ENCODE peak calls at places on chromosomes 6 and 20, in four cellular contexts. F is PC-9; C is heart right ventricle; D is CD8-positive, alpha-beta memory T cell. Y is an unnamed sample. For H3K27me3 and H3K4me1, the result is how much of the 10 kb centered on the place peaks cover.

GRCh38 chr6:43142101-43142500 is 29.0 kb upstream of the SRF start:
- DNase-seq in C (no peak), F (no peak), D (peak), Y (no peak)

GRCh38 chr6:106255306-106255705 is 70.3 kb downstream of the ATG5 start:
- DNase-seq in D (no peak), F (no peak), C (no peak), Y (no peak)

GRCh38 chr20:16801919-16802651 is 53.9 kb downstream of the OTOR start:
- DNase-seq in F (peak), C (peak), D (peak), Y (peak)

GRCh38 chr6:141267420-141267819 is 865.3 kb upstream of the GJE1 start:
- DNase-seq in F (no peak), D (no peak), C (no peak), Y (no peak)

GRCh38 chr6:139973602-139974373 is 599.3 kb upstream of the CITED2 start:
- DNase-seq in F (no peak), D (no peak), C (no peak), Y (peak)

GRCh38 chr6:136326038-136326561 is 36.5 kb upstream of the BCLAF1 start:
- DNase-seq in C (no peak), F (no peak), D (no peak), Y (no peak)

GRCh38 chr20:56781108-56781739 is 152.1 kb downstream of the TFAP2C start:
- DNase-seq in C (no peak), D (no peak), F (peak), Y (no peak)

GRCh38 chr6:29624520-29624961 is 8.4 kb downstream of the GABBR1 start:
- DNase-seq in D (no peak), F (no peak), C (no peak), Y (no peak)

GRCh38 chr6:169070506-169071176 is 183.0 kb downstream of the THBS2 start:
- DNase-seq in F (peak), C (peak), D (no peak), Y (peak)

GRCh38 chr6:166360243-166361079 is 18.1 kb upstream of the SFT2D1 start:
- DNase-seq in C (no peak), F (no peak), D (no peak), Y (peak)

GRCh38 chr6:47741807-47742206 is 40.0 kb upstream of the OPN5 start:
- DNase-seq in C (no peak), F (peak), D (no peak), Y (no peak)

GRCh38 chr6:44415424-44415823 is 27.9 kb downstream of the CDC5L start:
- DNase-seq in D (no peak), C (no peak), F (no peak), Y (no peak)

GRCh38 chr20:41373384-41373783 is 6.8 kb upstream of the EMILIN3 start:
- DNase-seq in F (no peak), C (no peak), D (no peak), Y (no peak)

GRCh38 chr6:89978749-89979145 is 84.5 kb downstream of the GJA10 start:
- DNase-seq in D (no peak), C (no peak), F (no peak), Y (no peak)

GRCh38 chr20:53967527-53967926 is 102.9 kb downstream of the BCAS1 start:
- DNase-seq in C (no peak), D (no peak), F (no peak), Y (no peak)

GRCh38 chr6:41733707-41734665 is 1.4 kb downstream of the TFEB start:
- DNase-seq in C (peak), F (peak), D (peak), Y (peak)

GRCh38 chr6:55276745-55277627 is 50.3 kb upstream of the GFRAL start:
- DNase-seq in C (peak), D (no peak), F (peak), Y (peak)

GRCh38 chr20:54115172-54115854 is 44.9 kb upstream of the BCAS1 start:
- DNase-seq in D (no peak), F (no peak), C (no peak), Y (no peak)

GRCh38 chr20:37276494-37277252 is 12.8 kb upstream of the MANBAL start:
- DNase-seq in F (peak), C (peak), D (no peak), Y (peak)

GRCh38 chr6:158242071-158242606 is 70.1 kb upstream of the TULP4 start:
- DNase-seq in D (no peak), F (no peak), C (no peak), Y (no peak)

GRCh38 chr20:38222231-38222922 is 38.2 kb downstream of the KIAA1755 start:
- DNase-seq in C (peak), F (peak), D (peak), Y (peak)

GRCh38 chr6:135627092-135627715 is 129.7 kb upstream of the AHI1 start:
- DNase-seq in C (no peak), F (no peak), D (no peak), Y (no peak)

GRCh38 chr20:50577175-50578018 is 67.2 kb downstream of the PTPN1 start:
- DNase-seq in F (no peak), D (no peak), C (peak), Y (peak)

GRCh38 chr6:154932562-154933027 is 62.5 kb upstream of the TIAM2 start:
- DNase-seq in F (peak), C (no peak), D (no peak), Y (no peak)

GRCh38 chr6:146177785-146178184 is 148.9 kb downstream of the GRM1 start:
- DNase-seq in F (no peak), D (no peak), C (no peak), Y (no peak)

GRCh38 chr6:8182209-8182845 is 80.0 kb upstream of the EEF1E1 start:
- DNase-seq in C (no peak), D (no peak), F (no peak), Y (no peak)

GRCh38 chr6:163661271-163661671 is 246.8 kb downstream of the QKI start:
- DNase-seq in C (no peak), D (no peak), F (no peak), Y (no peak)

GRCh38 chr20:63139856-63140255 is 76.1 kb downstream of the YTHDF1 start:
- DNase-seq in F (no peak), C (peak), D (no peak), Y (no peak)

GRCh38 chr6:52135217-52135616 is 47.8 kb upstream of the PKHD1 start:
- DNase-seq in F (no peak), D (no peak), C (no peak), Y (no peak)

GRCh38 chr20:9179193-9179802 is 110.4 kb downstream of the PLCB4 start:
- DNase-seq in D (no peak), F (no peak), C (no peak), Y (no peak)

DNA sequence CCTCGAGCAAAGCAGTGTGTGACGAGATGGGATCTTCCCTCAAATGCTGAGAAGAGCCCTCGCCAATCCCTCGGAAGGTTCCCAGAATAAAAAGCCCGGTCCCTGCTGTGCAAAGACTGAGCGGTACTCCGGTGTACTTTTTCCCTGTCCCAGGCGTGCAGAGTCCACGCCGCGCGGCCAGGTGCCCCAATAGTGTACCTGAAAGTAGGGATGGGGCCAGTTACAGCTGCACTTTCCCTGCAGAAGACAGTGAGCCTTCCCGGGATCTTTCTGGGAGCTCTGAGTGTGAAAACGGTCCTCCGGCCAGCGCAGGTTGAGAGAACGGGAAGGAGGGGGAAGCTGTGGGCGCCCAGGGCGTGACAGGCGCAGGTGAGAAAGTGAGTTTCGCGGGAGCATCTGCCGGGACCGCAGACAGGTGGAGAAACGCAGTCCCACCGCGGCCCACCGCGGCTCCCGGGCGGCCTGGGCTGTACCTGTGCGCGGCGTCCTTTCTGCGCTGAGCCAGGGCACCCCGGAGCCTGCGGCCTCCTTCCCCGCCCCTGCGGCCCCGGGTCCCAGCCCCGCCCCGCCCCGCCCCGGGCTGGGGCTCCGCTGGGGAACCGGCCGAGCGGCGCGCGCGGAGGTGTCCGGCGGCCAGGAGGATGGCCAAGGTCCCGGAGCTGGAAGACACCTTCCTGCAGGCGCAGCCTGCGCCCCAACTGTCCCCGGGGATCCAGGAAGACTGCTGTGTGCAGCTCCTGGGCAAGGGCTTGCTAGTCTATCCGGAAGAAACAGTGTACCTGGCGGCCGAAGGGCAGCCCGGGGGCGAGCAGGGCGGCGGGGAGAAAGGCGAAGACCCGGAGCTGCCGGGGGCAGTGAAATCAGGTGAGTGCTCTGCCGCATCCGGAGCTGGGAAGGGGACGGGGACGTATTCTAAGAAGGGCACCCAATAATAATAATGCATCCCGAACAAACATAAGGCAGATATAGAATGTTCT is at the start of gene RFX6:
- DNase-seq in F (peak), C (no peak), D (no peak), Y (peak)
- H3K27me3 ChIP-seq in F (under half), C (under half), D (under half), Y (under half)

GRCh38 chr6:143969077-143969476 is 39.0 kb downstream of the PLAGL1 start:
- DNase-seq in C (no peak), F (no peak), D (no peak), Y (no peak)
- H3K4me1 ChIP-seq in C (under half), F (under half), D (under half), Y (under half)

DNA sequence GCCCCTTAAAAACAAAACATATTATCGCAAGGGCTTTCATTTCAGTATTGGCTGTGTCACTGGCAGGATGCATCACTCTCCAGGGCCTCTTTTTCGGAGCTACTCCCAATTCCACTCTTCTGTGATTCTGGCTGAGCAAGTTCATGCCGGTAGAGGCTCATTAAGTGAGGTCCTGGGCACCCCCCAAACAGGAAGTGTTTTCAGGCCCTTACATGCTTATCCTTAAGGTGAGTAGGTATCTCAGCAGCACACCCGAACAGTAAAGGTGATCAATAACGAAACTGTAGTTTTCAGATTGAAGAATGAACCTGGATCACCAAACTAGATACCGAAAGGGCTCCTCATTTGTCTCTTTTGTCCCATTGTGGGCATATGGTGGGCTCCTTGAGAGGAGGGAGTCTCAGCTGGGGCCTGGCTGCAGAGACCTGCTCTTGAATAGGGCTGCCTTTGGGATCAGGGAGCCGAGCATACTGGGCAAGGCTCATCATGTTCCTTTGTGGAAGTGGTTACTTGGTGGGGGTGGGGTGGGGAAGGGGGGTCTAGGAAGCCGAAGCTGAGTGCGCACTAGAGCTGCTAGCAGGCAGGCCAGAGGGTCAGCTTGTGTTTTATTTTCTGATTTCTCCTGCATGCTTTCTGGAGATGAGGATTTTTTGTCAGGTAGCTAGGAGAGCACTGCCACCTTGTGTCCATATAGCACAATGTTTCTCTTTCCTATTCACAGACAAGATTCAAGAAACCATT is 65.2 kb downstream of the CDS2 start:
- DNase-seq in D (peak), F (peak), C (no peak), Y (no peak)
- H3K4me3 ChIP-seq in D (no peak), F (no peak), C (no peak), Y (no peak)

GRCh38 chr6:122624853-122625252 is 14.6 kb downstream of the PKIB start:
- DNase-seq in C (no peak), F (no peak), D (no peak), Y (no peak)
- H3K27me3 ChIP-seq in C (under half), F (under half), D (under half), Y (under half)

GRCh38 chr6:397056-397455 is 5.5 kb downstream of the IRF4 start:
- DNase-seq in C (no peak), D (no peak), F (no peak), Y (no peak)

GRCh38 chr6:399785-400517 is 8.4 kb downstream of the IRF4 start:
- DNase-seq in D (no peak), C (no peak), F (no peak), Y (no peak)

GRCh38 chr6:397604-398003 is 6.1 kb downstream of the IRF4 start:
- DNase-seq in D (no peak), F (no peak), C (no peak), Y (no peak)

GRCh38 chr6:398065-398464 is 6.5 kb downstream of the IRF4 start:
- DNase-seq in D (no peak), C (no peak), F (no peak), Y (no peak)

DNA sequence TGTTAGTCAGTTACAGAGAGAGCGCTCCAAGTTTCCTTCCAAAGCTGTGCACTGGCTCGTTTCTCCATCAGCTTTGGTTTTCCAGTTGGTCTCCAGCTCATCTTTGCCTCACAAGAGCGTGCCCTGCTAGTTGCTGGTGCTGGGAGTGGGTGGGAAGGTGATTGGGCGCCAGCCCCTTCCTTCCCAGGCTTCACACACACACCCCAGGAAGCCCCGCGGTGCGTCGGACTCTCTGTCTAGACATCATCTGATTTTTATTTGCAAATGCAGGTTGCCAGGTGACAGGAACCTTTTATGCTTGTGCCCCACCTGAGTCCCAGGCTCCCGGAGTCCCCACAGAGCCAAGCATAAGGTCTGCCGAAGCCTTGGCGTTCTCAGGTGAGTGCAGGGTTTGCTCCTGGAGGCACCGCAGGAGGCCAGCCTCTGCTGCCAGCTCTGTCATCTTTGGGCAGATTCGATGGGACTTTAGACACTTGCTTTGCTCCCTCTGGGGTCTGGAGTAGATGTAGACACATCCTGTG is 7.1 kb downstream of the IRF4 start:
- DNase-seq in F (no peak), D (no peak), C (no peak), Y (no peak)
- H3K4me1 ChIP-seq in F (under half), D (under half), C (under half), Y (under half)

GRCh38 chr20:43949248-43949647 is 34.6 kb downstream of the TOX2 start:
- DNase-seq in F (no peak), D (no peak), C (no peak), Y (no peak)
- H3K4me3 ChIP-seq in F (no peak), D (no peak), C (no peak), Y (no peak)

GRCh38 chr6:1395496-1395895 is 6.1 kb downstream of the FOXF2 start:
- DNase-seq in F (no peak), D (no peak), C (no peak), Y (no peak)
- H3K27me3 ChIP-seq in F (under half), D (under half), C (half or more), Y (under half)

DNA sequence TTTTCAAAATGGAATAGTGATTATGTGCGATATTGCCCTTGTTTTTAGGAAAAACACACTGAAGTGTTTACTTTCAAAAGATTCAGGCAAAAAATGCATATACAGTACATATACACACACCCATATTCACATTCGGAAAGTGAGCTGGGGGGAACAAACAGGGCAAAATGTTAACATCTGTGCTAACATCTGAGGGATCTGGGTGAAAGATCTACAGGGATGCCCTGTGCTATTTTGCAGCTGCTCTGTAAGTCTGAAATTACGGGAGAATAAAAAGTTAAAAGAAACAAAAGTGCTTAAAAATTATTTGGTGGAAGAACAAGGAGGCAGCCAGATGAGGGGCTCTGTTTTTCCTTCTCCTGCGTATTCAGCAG is 860 bp downstream of the CST3 start:
- DNase-seq in F (no peak), C (no peak), D (no peak), Y (no peak)
- H3K4me1 ChIP-seq in F (half or more), C (under half), D (under half), Y (under half)

DNA sequence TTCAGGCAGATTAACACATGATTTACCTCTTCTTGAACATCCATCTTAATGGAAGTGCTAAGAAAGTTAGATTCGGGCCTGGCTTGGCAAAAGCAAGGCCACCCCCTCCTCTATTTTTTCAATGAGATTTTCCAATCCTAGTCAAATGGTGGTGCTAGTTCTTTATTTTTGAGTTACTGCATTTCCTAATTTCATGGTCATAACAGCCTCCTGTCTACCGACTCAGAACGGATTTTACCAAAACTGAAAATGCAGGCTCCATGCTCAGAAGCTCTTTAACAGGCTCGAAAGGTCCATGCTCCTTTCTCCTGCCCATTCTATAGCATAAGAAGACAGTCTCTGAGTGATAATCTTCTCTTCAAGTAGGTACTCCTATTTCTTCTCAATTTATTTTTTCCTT is 117.2 kb upstream of the ESR1 start:
- DNase-seq in F (no peak), C (no peak), D (no peak), Y (no peak)
- H3K4me3 ChIP-seq in F (no peak), C (peak), D (peak), Y (peak)

GRCh38 chr20:215796-216195 is 11.3 kb upstream of the DEFB129 start:
- DNase-seq in D (no peak), F (no peak), C (no peak), Y (no peak)
- H3K27me3 ChIP-seq in D (under half), F (under half), C (under half), Y (under half)